ENCODE peak calls at places on chromosomes 2 and 18, in eight cellular contexts. O is body of pancreas; X is NCI-H82; U is astrocyte; Q is WTC11; M is glutamatergic neuron; K is T-helper 9 cell; V is activated CD4-positive, alpha-beta T cell treated with anti-CD3 and anti-CD28 coated beads, Interleukin-2, amount 50 U/mL, for 1 hour. C is an unnamed sample.

GRCh38 chr2:99420031-99420430 is 69.8 kb downstream of the REV1 start:
- DNase-seq in K (no peak), Q (no peak), X (no peak), O (no peak), M (no peak), V (no peak), U (peak), C (no peak)

GRCh38 chr2:205892141-205893064 is 193.6 kb downstream of the INO80D start:
- DNase-seq in K (no peak), Q (no peak), X (no peak), U (peak), O (peak), V (no peak), M (no peak), C (no peak)

GRCh38 chr2:171185941-171186340 is 25.2 kb upstream of the TLK1 start:
- DNase-seq in U (peak), M (no peak), O (no peak), V (no peak), Q (no peak), X (no peak), K (no peak), C (no peak)

GRCh38 chr2:167480232-167480985 is 592.1 kb downstream of the XIRP2 start:
- DNase-seq in V (no peak), M (no peak), X (peak), U (no peak), Q (peak), O (no peak), K (no peak), C (no peak)

GRCh38 chr2:174678395-174678794 is 80.8 kb upstream of the WIPF1 start:
- DNase-seq in V (no peak), M (no peak), Q (no peak), O (peak), X (no peak), U (no peak), K (no peak), C (no peak)

GRCh38 chr2:173090973-173091660 is 15.5 kb downstream of the MAP3K20 start:
- DNase-seq in U (no peak), X (no peak), O (no peak), V (no peak), K (no peak), M (no peak), Q (no peak), C (no peak)

GRCh38 chr2:113203217-113203530 is 29.4 kb downstream of the PSD4 start:
- DNase-seq in K (no peak), X (no peak), M (no peak), O (no peak), V (no peak), U (peak), Q (no peak), C (no peak)

GRCh38 chr2:119721462-119721861 is 38.3 kb upstream of the PTPN4 start:
- DNase-seq in V (no peak), M (no peak), O (peak), Q (no peak), X (peak), K (no peak), U (no peak), C (no peak)

GRCh38 chr2:240874715-240875227 is 6.1 kb downstream of the AGXT start:
- DNase-seq in Q (no peak), V (no peak), M (no peak), U (no peak), K (no peak), X (no peak), O (no peak), C (no peak)

GRCh38 chr18:23504720-23505119 is 1.4 kb downstream of the RMC1 start:
- DNase-seq in M (no peak), V (no peak), X (no peak), Q (no peak), O (no peak), K (no peak), U (no peak), C (no peak)

GRCh38 chr2:36881816-36882215 is 84.5 kb downstream of the STRN start:
- DNase-seq in O (no peak), M (no peak), V (no peak), Q (no peak), X (no peak), K (no peak), U (no peak), C (no peak)

GRCh38 chr18:55264108-55264507 is 304.8 kb upstream of the CCDC68 start:
- DNase-seq in X (no peak), O (no peak), M (no peak), V (no peak), K (no peak), Q (no peak), U (peak), C (no peak)

GRCh38 chr2:86671304-86671981 is 47.8 kb upstream of the RNF103 start:
- DNase-seq in U (peak), V (no peak), X (no peak), O (peak), K (no peak), M (no peak), Q (no peak), C (no peak)

GRCh38 chr2:122706757-122707223 is 951.3 kb downstream of the TSN start:
- DNase-seq in K (no peak), X (no peak), Q (no peak), M (no peak), V (no peak), O (no peak), U (no peak), C (no peak)

GRCh38 chr18:49814147-49814499 is 790 bp upstream of the ACAA2 start:
- DNase-seq in X (peak), M (peak), U (peak), O (peak), K (no peak), V (no peak), Q (peak), C (peak)

GRCh38 chr2:20942538-20943223 is 101.2 kb downstream of the APOB start:
- DNase-seq in M (no peak), U (no peak), K (no peak), V (no peak), X (no peak), O (no peak), Q (no peak), C (no peak)

GRCh38 chr2:171568085-171568484 is 45.8 kb downstream of the CYBRD1 start:
- DNase-seq in V (no peak), Q (no peak), M (no peak), X (peak), U (no peak), O (no peak), K (no peak), C (no peak)

GRCh38 chr2:29920631-29921559 is 491 bp downstream of the ALK start:
- DNase-seq in O (peak), U (peak), Q (peak), V (no peak), X (peak), M (peak), K (no peak), C (peak)

GRCh38 chr18:49178736-49179135 is 228.0 kb upstream of the SMAD7 start:
- DNase-seq in K (no peak), O (peak), X (peak), M (peak), V (peak), Q (no peak), U (no peak), C (peak)

GRCh38 chr2:111244864-111245263 is 124.2 kb downstream of the BCL2L11 start:
- DNase-seq in U (no peak), Q (no peak), M (no peak), V (no peak), K (no peak), O (no peak), X (no peak), C (no peak)

GRCh38 chr2:189163889-189164288 is 15.7 kb downstream of the COL5A2 start:
- DNase-seq in Q (no peak), X (no peak), U (peak), V (no peak), K (no peak), M (no peak), O (no peak), C (no peak)

GRCh38 chr18:48034651-48035555 is 104.4 kb upstream of the SMAD2 start:
- DNase-seq in U (no peak), X (peak), Q (no peak), O (no peak), K (no peak), M (no peak), V (no peak), C (no peak)

GRCh38 chr2:218396688-218397501 is 2.8 kb upstream of the CTDSP1 start:
- DNase-seq in O (peak), K (peak), X (peak), Q (peak), V (peak), U (peak), M (no peak), C (no peak)

GRCh38 chr2:176018708-176019107 is 16.6 kb upstream of the LNPK start:
- DNase-seq in U (no peak), K (no peak), V (no peak), Q (no peak), M (no peak), X (no peak), O (no peak), C (no peak)

GRCh38 chr2:138503087-138503442 is 1.5 kb downstream of the SPOPL start:
- DNase-seq in Q (no peak), M (no peak), K (no peak), X (peak), U (no peak), V (no peak), O (no peak), C (no peak)

GRCh38 chr2:235864746-235865535 is 303.2 kb downstream of the GBX2 start:
- DNase-seq in K (no peak), X (peak), V (no peak), O (no peak), U (peak), M (no peak), Q (peak), C (no peak)

GRCh38 chr2:205683179-205683978 is 1.1 kb downstream of the NRP2 start:
- DNase-seq in O (no peak), V (no peak), K (no peak), X (peak), M (no peak), Q (no peak), U (peak), C (no peak)

GRCh38 chr2:120791961-120792295 is 56.3 kb downstream of the GLI2 start:
- DNase-seq in U (peak), Q (no peak), O (no peak), X (no peak), M (no peak), V (no peak), K (no peak), C (no peak)

GRCh38 chr18:37309059-37309458 is 256.5 kb downstream of the CELF4 start:
- DNase-seq in X (peak), K (no peak), V (no peak), M (no peak), U (no peak), O (no peak), Q (no peak), C (no peak)

GRCh38 chr18:74289137-74289536 is 2.6 kb downstream of the CYB5A start:
- DNase-seq in M (no peak), V (no peak), Q (no peak), K (no peak), O (no peak), U (no peak), X (no peak), C (no peak)

GRCh38 chr2:106866636-106867035 is 19.3 kb downstream of the ST6GAL2 start:
- DNase-seq in X (no peak), M (no peak), V (no peak), Q (no peak), O (no peak), U (no peak), K (no peak), C (no peak)

GRCh38 chr2:106095478-106096392 is 98.4 kb downstream of the UXS1 start:
- DNase-seq in O (no peak), X (no peak), Q (no peak), V (peak), U (no peak), K (peak), M (no peak), C (no peak)

GRCh38 chr2:14632133-14632936 is at the start of gene LRATD1:
- DNase-seq in U (peak), K (no peak), V (no peak), M (peak), Q (peak), O (peak), X (peak), C (peak)

GRCh38 chr18:57029761-57030160 is 117.1 kb upstream of the BOD1L2 start:
- DNase-seq in O (no peak), K (no peak), X (peak), M (no peak), U (no peak), Q (no peak), V (no peak), C (peak)

GRCh38 chr2:240254337-240255164 is 114.1 kb upstream of the OTOS start:
- DNase-seq in U (no peak), V (no peak), O (no peak), Q (no peak), K (no peak), X (no peak), M (no peak), C (no peak)